ENCODE peak calls at places on chromosomes 4 and X, in five cellular contexts. L, A, J, P and F are unnamed samples. For H3K4me1, the result is how much of the 10 kb centered on the place peaks cover.

GRCh38 chr4:140095694-140096482 is 58.1 kb downstream of the MAML3 start:
- DNase-seq in L (peak), A (peak), J (peak), P (peak), F (no peak)

GRCh38 chrX:23901065-23901464 is 6.7 kb downstream of the APOO start:
- DNase-seq in L (peak), A (peak), J (peak), P (peak), F (no peak)

GRCh38 chr4:73308286-73308685 is 49.7 kb upstream of the ANKRD17 start:
- DNase-seq in L (no peak), A (no peak), J (peak), P (peak), F (no peak)

GRCh38 chrX:34130501-34130900 is 1.6 kb downstream of the FAM47A start:
- DNase-seq in L (no peak), A (no peak), J (no peak), P (no peak), F (no peak)

GRCh38 chr4:105998210-105998609 is 102.9 kb downstream of the NPNT start:
- DNase-seq in L (no peak), A (no peak), J (no peak), P (no peak), F (no peak)

GRCh38 chr4:120771907-120772306 is 150.6 kb downstream of the PRDM5 start:
- DNase-seq in L (no peak), A (no peak), J (no peak), P (no peak), F (no peak)

GRCh38 chrX:110081740-110082139 is 78.8 kb downstream of the TMEM164 start:
- DNase-seq in L (no peak), A (no peak), J (peak), P (peak), F (no peak)

GRCh38 chrX:356385-357034 is 30.2 kb downstream of the PPP2R3B start:
- DNase-seq in L (no peak), A (no peak), J (no peak), P (peak), F (no peak)

GRCh38 chrX:78934866-78935265 is 10.3 kb upstream of the P2RY10 start:
- DNase-seq in L (no peak), A (no peak), J (no peak), P (no peak), F (no peak)

GRCh38 chrX:77017093-77017492 is 430.1 kb upstream of the FGF16 start:
- DNase-seq in L (no peak), A (no peak), J (no peak), P (no peak), F (no peak)

GRCh38 chr4:185513489-185514181 is 21.7 kb downstream of the PDLIM3 start:
- DNase-seq in L (no peak), A (no peak), J (no peak), P (peak), F (no peak)

GRCh38 chr4:186628058-186628711 is 72.8 kb upstream of the MTNR1A start:
- DNase-seq in L (no peak), A (no peak), J (no peak), P (no peak), F (no peak)

GRCh38 chrX:15750611-15751159 is 12.6 kb downstream of the CA5B start:
- DNase-seq in L (no peak), A (no peak), J (no peak), P (no peak), F (peak)

GRCh38 chrX:43703211-43703791 is 47.2 kb downstream of the MAOA start:
- DNase-seq in L (no peak), A (no peak), J (peak), P (peak), F (no peak)

GRCh38 chr4:73945674-73946449 is 36.0 kb downstream of the PF4 start:
- DNase-seq in L (no peak), A (peak), J (no peak), P (no peak), F (no peak)

GRCh38 chr4:182604953-182605352 is 312.2 kb downstream of the DCTD start:
- DNase-seq in L (no peak), A (no peak), J (no peak), P (peak), F (no peak)

GRCh38 chrX:989959-990510 is 222.4 kb downstream of the CRLF2 start:
- DNase-seq in L (peak), A (peak), J (peak), P (peak), F (no peak)

GRCh38 chr4:81355136-81355535 is 116.6 kb downstream of the RASGEF1B start:
- DNase-seq in L (no peak), A (no peak), J (no peak), P (no peak), F (no peak)

GRCh38 chr4:38125816-38126215 is 165.6 kb downstream of the PTTG2 start:
- DNase-seq in L (no peak), A (no peak), J (no peak), P (no peak), F (no peak)

GRCh38 chrX:79366888-79367749 is at the start of gene ITM2A:
- DNase-seq in L (no peak), A (peak), J (no peak), P (no peak), F (peak)

GRCh38 chr4:152189451-152190179 is 346.3 kb downstream of the FBXW7 start:
- DNase-seq in L (no peak), A (no peak), J (no peak), P (no peak), F (no peak)

GRCh38 chr4:69617083-69617694 is 22.3 kb downstream of the UGT2A2 start:
- DNase-seq in L (peak), A (no peak), J (peak), P (peak), F (peak)

GRCh38 chrX:31236231-31236630 is 164.4 kb upstream of the FTHL17 start:
- DNase-seq in L (no peak), A (no peak), J (no peak), P (no peak), F (no peak)

GRCh38 chr4:123017636-123018390 is 95.4 kb upstream of the NUDT6 start:
- DNase-seq in L (no peak), A (no peak), J (peak), P (peak), F (no peak)

GRCh38 chr4:107050525-107051135 is 14.5 kb upstream of the DKK2 start:
- DNase-seq in L (no peak), A (no peak), J (peak), P (no peak), F (no peak)

GRCh38 chrX:47796433-47796906 is 40.2 kb upstream of the ZNF81 start:
- DNase-seq in L (no peak), A (no peak), J (no peak), P (peak), F (no peak)

GRCh38 chrX:74422576-74423288 is 1.4 kb downstream of the SLC16A2 start:
- DNase-seq in L (no peak), A (peak), J (no peak), P (peak), F (no peak)

GRCh38 chr4:14117575-14118228 is 490.2 kb upstream of the BOD1L1 start:
- DNase-seq in L (no peak), A (no peak), J (no peak), P (no peak), F (no peak)

GRCh38 chr4:152634110-152634760 is 45.6 kb downstream of the TMEM154 start:
- DNase-seq in L (no peak), A (no peak), J (no peak), P (no peak), F (peak)

GRCh38 chrX:103362504-103362903 is 6.2 kb downstream of the TCEAL9 start:
- DNase-seq in L (no peak), A (no peak), J (peak), P (peak), F (peak)

DNA sequence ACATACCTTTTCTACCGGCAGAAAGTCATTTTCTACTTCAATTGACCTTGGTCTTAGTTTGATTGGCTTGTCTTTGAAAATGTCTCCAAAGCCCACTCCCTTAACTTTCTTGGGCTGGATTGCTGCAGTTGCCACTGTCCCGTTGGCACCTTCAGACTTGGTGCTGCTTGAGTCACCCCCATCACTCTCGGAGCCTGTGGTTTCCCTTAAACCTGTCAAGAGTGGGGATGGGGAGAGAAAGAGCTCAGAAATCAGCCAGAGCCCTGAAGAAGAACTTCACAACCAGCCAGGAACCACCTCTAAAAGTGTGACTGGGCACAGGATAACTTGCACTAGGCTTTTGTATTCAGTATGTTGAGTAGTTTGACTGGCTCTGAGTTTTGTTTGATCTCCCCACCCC is 168.5 kb upstream of the MAP3K15 start:
- DNase-seq in L (no peak), A (no peak), J (no peak), P (no peak), F (no peak)
- H3K4me1 ChIP-seq in L (under half), A (under half), J (half or more), P (under half), F (under half)

DNA sequence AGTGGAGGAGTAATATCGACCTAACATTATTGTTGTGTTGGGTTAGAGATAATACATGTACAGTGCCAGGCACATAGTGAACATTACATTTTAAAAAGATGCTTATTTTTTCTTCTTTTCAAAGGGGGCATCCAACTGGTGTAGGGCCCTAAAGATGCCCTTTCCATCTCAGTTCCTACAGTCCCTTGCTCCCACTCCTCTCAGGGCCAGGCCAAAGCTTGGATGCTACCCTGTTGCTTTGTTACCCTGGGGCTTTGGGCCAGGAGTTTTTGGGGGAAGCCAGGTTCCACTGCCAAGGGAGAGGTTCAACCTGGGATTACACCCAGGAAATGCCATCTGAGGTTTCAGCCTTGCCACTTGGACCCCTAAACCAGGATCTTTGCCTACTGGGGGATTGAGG is 918 bp downstream of the IGSF1 start:
- DNase-seq in L (no peak), A (no peak), J (no peak), P (no peak), F (no peak)
- H3K4me3 ChIP-seq in L (no peak), A (no peak), J (no peak), P (no peak), F (no peak)

GRCh38 chr4:78265006-78265405 is 207.9 kb downstream of the FRAS1 start:
- DNase-seq in L (no peak), A (no peak), J (no peak), P (no peak), F (no peak)
- H3K4me1 ChIP-seq in L (under half), A (under half), J (under half), P (under half), F (under half)

DNA sequence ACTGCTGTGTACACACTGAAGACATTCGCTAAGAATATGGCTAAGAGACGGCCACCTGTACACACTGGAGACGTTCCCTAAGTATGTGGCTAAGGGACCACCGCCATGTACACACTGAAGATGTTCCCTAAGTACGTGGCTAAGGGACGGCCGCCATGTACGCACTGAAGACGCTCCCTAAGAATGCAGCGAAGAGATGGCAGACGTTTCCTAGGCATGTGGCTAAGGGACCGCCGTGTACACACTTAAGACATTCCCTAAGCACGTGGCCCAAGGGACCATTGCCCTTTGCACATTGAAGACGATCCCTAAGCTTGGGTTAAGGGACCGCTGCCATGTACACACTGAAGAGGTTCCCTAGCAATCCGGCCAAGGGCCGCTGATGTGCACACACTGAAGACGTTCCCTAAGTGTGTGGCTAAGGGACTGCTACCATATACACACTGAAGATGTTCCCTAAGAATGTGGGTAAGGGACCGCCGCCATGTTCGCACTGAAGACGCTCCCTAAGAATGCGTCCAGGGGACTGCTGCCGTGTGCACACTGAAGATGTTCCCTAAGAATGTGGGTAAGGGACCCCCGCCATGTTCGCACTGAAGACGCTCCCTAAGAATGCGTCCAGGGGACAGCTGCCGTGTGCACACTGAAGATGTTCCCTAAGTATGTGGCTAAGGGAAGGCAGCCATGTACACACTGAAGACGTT is 36.7 kb downstream of the DHRSX start:
- DNase-seq in L (peak), A (no peak), J (peak), P (peak), F (peak)
- H3K4me3 ChIP-seq in L (no peak), A (no peak), J (peak), P (no peak), F (peak)

DNA sequence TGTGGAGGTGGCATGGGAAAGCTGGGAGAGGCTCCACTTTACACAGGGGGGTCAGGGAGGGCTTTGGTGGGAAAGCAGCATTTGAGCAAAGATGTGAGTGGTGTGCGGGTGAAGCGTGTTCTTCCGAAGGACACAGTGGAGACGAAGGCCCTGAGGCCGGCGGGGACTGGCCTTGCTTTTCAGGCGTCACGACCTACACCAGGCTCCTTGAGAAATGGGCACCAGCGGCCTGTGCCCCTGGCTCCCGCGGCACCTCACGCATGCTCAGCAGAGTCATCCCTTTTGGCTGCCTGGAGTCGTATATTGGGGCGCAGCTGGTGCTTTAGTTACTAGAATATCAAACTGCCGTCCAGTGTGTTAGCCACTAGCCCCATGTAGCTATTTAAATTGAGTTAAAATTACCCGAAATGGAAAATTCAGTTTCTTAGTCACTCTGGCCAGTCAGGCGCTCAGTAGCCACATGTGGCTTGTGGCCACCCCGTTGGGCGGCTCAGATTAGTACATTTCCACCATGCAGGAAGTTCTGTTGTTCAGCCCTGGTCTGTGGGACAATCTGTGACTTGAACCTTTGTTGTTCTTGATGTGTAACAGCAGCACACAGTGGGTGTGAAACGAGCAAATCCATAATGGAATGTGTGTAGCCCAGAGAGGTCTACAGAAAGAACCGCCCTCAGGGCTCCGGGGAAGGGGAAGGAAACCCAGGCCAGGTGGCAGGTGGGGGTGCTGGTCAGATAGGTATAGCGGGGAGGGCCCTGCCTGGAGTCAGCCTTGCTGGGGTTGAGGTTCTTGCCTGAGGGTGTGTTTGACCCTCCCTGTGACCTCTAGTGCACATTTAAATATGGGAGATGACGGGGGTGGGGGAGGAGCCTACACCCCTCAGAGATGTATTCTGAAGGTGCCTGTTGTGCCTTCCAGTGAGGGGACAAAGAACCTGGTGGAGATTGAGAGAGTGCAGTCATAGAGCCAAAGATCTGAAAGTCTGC is 30.4 kb downstream of the TBC1D14 start:
- DNase-seq in L (no peak), A (no peak), J (no peak), P (no peak), F (no peak)
- H3K4me1 ChIP-seq in L (half or more), A (half or more), J (under half), P (under half), F (under half)

DNA sequence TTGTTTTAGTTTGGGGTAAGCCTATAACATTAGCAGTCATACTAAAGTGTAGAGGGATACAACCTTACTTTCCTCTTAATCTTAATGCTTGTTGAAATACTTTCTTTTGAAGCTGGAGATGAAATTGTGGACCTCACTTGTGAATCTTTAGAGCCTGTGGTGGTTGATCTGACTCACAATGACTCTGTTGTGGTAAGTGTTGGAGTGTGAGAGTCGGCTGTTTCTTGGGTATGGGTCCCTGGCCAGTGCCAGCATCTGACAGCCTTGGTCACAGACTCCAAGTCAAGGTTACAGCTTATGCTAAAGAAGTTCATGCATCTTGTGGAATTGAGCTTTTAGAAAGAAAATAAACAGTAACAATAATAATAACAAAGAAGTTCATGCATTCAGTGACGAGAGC is 31.6 kb downstream of the RNF4 start:
- DNase-seq in L (no peak), A (no peak), J (no peak), P (no peak), F (no peak)
- H3K4me3 ChIP-seq in L (no peak), A (no peak), J (no peak), P (no peak), F (no peak)